ENCODE peak calls at places on chromosomes 7 and 10, in seven cellular contexts. One of them, this sample, is unnamed.

GRCh38 chr7:75813084-75813483 is 522 bp downstream of the CCL24 start:
- DNase-seq in Kasumi-1: no peak
- DNase-seq in WERI-Rb-1: no peak
- DNase-seq in kidney epithelial cell: no peak
- DNase-seq in choroid plexus epithelial cell: no peak
- DNase-seq in T-helper 9 cell: no peak
- DNase-seq in esophagus squamous epithelium: no peak
- DNase-seq in this sample: no peak

GRCh38 chr7:117004899-117005298 is 51.6 kb downstream of the ST7 start:
- DNase-seq in esophagus squamous epithelium: no peak
- DNase-seq in kidney epithelial cell: no peak
- DNase-seq in Kasumi-1: no peak
- DNase-seq in T-helper 9 cell: no peak
- DNase-seq in WERI-Rb-1: no peak
- DNase-seq in choroid plexus epithelial cell: peak; percentile 72
- DNase-seq in this sample: no peak

GRCh38 chr7:112763996-112764395 is 26.2 kb downstream of the TMEM168 start:
- DNase-seq in Kasumi-1: no peak
- DNase-seq in kidney epithelial cell: no peak
- DNase-seq in esophagus squamous epithelium: no peak
- DNase-seq in WERI-Rb-1: no peak
- DNase-seq in choroid plexus epithelial cell: no peak
- DNase-seq in T-helper 9 cell: no peak
- DNase-seq in this sample: peak; percentile 1

GRCh38 chr10:114635101-114635500 is 23.0 kb downstream of the ABLIM1 start:
- DNase-seq in WERI-Rb-1: no peak
- DNase-seq in kidney epithelial cell: no peak
- DNase-seq in esophagus squamous epithelium: no peak
- DNase-seq in T-helper 9 cell: no peak
- DNase-seq in choroid plexus epithelial cell: no peak
- DNase-seq in Kasumi-1: no peak
- DNase-seq in this sample: no peak

GRCh38 chr7:150742286-150742968 is 5.2 kb downstream of the GIMAP5 start:
- DNase-seq in esophagus squamous epithelium: no peak
- DNase-seq in WERI-Rb-1: no peak
- DNase-seq in Kasumi-1: no peak
- DNase-seq in kidney epithelial cell: no peak
- DNase-seq in choroid plexus epithelial cell: no peak
- DNase-seq in T-helper 9 cell: no peak
- DNase-seq in this sample: no peak

GRCh38 chr7:122710951-122711350 is 8.2 kb upstream of the RNF148 start:
- DNase-seq in WERI-Rb-1: no peak
- DNase-seq in esophagus squamous epithelium: no peak
- DNase-seq in choroid plexus epithelial cell: no peak
- DNase-seq in T-helper 9 cell: no peak
- DNase-seq in Kasumi-1: no peak
- DNase-seq in kidney epithelial cell: no peak
- DNase-seq in this sample: no peak

GRCh38 chr7:151987748-151988529 is 31.7 kb downstream of the GALNTL5 start:
- DNase-seq in esophagus squamous epithelium: no peak
- DNase-seq in kidney epithelial cell: no peak
- DNase-seq in WERI-Rb-1: no peak
- DNase-seq in T-helper 9 cell: no peak
- DNase-seq in Kasumi-1: no peak
- DNase-seq in choroid plexus epithelial cell: peak; percentile 87
- DNase-seq in this sample: no peak

GRCh38 chr7:100895956-100896742 is 461 bp upstream of the ACHE start:
- DNase-seq in WERI-Rb-1: peak; percentile 51
- DNase-seq in esophagus squamous epithelium: no peak
- DNase-seq in choroid plexus epithelial cell: no peak
- DNase-seq in T-helper 9 cell: no peak
- DNase-seq in Kasumi-1: no peak
- DNase-seq in kidney epithelial cell: no peak
- DNase-seq in this sample: no peak

GRCh38 chr7:84162125-84162524 is 32.5 kb downstream of the SEMA3A start:
- DNase-seq in choroid plexus epithelial cell: no peak
- DNase-seq in kidney epithelial cell: no peak
- DNase-seq in Kasumi-1: no peak
- DNase-seq in WERI-Rb-1: no peak
- DNase-seq in esophagus squamous epithelium: no peak
- DNase-seq in T-helper 9 cell: no peak
- DNase-seq in this sample: no peak

GRCh38 chr7:70408477-70408876 is 723.5 kb upstream of the GALNT17 start:
- DNase-seq in choroid plexus epithelial cell: no peak
- DNase-seq in WERI-Rb-1: no peak
- DNase-seq in Kasumi-1: no peak
- DNase-seq in kidney epithelial cell: no peak
- DNase-seq in esophagus squamous epithelium: no peak
- DNase-seq in T-helper 9 cell: no peak
- DNase-seq in this sample: no peak

GRCh38 chr7:23490357-23491131 is 20.3 kb upstream of the IGF2BP3 start:
- DNase-seq in choroid plexus epithelial cell: peak; percentile 34
- DNase-seq in Kasumi-1: peak; percentile 30
- DNase-seq in WERI-Rb-1: peak; percentile 46
- DNase-seq in T-helper 9 cell: peak; percentile 45
- DNase-seq in esophagus squamous epithelium: no peak
- DNase-seq in kidney epithelial cell: no peak
- DNase-seq in this sample: peak; percentile 54

GRCh38 chr10:96676272-96677112 is 43.8 kb downstream of the PIK3AP1 start:
- DNase-seq in WERI-Rb-1: no peak
- DNase-seq in Kasumi-1: no peak
- DNase-seq in T-helper 9 cell: no peak
- DNase-seq in esophagus squamous epithelium: no peak
- DNase-seq in choroid plexus epithelial cell: no peak
- DNase-seq in kidney epithelial cell: no peak
- DNase-seq in this sample: no peak